ENCODE peak calls at places on chromosomes 3 and 15, in nine cellular contexts. D is hypothalamus; N is T-helper 9 cell; G is fibroblast of pulmonary artery; A is activated CD4-positive, alpha-beta T cell treated with anti-CD3 and anti-CD28 coated beads, Interleukin-2, amount 50 U/mL, for 48 hours; H is HTR-8/SVneo; X is occipital lobe; L is activated CD8-positive, alpha-beta memory T cell treated with anti-CD3 and anti-CD28 coated beads for 48 hours; K is GM12878. Q is an unnamed sample.

GRCh38 chr3:138173769-138174420 is 826 bp downstream of the DBR1 start:
- DNase-seq in D (no peak), N (no peak), G (no peak), A (no peak), H (no peak), X (no peak), L (no peak), K (no peak), Q (no peak)

GRCh38 chr3:70049761-70050160 is 50.2 kb downstream of the SAMMSON start:
- DNase-seq in D (no peak), N (no peak), G (peak), A (no peak), H (peak), X (no peak), L (no peak), K (no peak), Q (no peak)

GRCh38 chr15:32682569-32682968 is 35.2 kb upstream of the GREM1 start:
- DNase-seq in D (no peak), N (no peak), G (peak), A (no peak), H (no peak), X (no peak), L (no peak), K (no peak), Q (no peak)

GRCh38 chr15:50128266-50128665 is 9.2 kb upstream of the ATP8B4 start:
- DNase-seq in D (no peak), N (no peak), G (no peak), A (no peak), H (no peak), X (no peak), L (no peak), K (no peak), Q (peak)

GRCh38 chr3:128479558-128480086 is 12.9 kb upstream of the DNAJB8 start:
- DNase-seq in D (no peak), N (no peak), G (no peak), A (no peak), H (no peak), X (no peak), L (no peak), K (no peak), Q (no peak)

GRCh38 chr15:74783072-74783807 is 1.4 kb downstream of the CSK start:
- DNase-seq in D (no peak), N (no peak), G (peak), A (peak), H (no peak), X (no peak), L (no peak), K (no peak), Q (no peak)

GRCh38 chr3:146246493-146246892 is 4.4 kb downstream of the PLSCR4 start:
- DNase-seq in D (no peak), N (no peak), G (no peak), A (no peak), H (no peak), X (no peak), L (no peak), K (no peak), Q (no peak)

GRCh38 chr3:5290915-5291314 is 103.4 kb downstream of the EDEM1 start:
- DNase-seq in D (no peak), N (no peak), G (no peak), A (no peak), H (no peak), X (no peak), L (no peak), K (no peak), Q (no peak)

GRCh38 chr15:61390138-61390537 is 161.0 kb upstream of the RORA start:
- DNase-seq in D (no peak), N (no peak), G (no peak), A (no peak), H (no peak), X (no peak), L (no peak), K (no peak), Q (no peak)

GRCh38 chr3:133894334-133895207 is 1.1 kb downstream of the RAB6B start:
- DNase-seq in D (no peak), N (no peak), G (no peak), A (no peak), H (no peak), X (no peak), L (no peak), K (no peak), Q (peak)

GRCh38 chr3:184584001-184584891 is 22.7 kb downstream of the EPHB3 start:
- DNase-seq in D (no peak), N (no peak), G (no peak), A (no peak), H (no peak), X (no peak), L (no peak), K (no peak), Q (no peak)

GRCh38 chr15:45919806-45920205 is 285.0 kb downstream of the SQOR start:
- DNase-seq in D (no peak), N (no peak), G (peak), A (no peak), H (peak), X (no peak), L (no peak), K (no peak), Q (peak)

GRCh38 chr15:88243895-88244787 is 12.4 kb downstream of the NTRK3 start:
- DNase-seq in D (no peak), N (no peak), G (peak), A (peak), H (peak), X (no peak), L (no peak), K (no peak), Q (no peak)

GRCh38 chr15:72319360-72319984 is 485 bp downstream of the CELF6 start:
- DNase-seq in D (no peak), N (peak), G (peak), A (peak), H (peak), X (no peak), L (no peak), K (no peak), Q (peak)

GRCh38 chr3:124514681-124515080 is 215.6 kb upstream of the UMPS start:
- DNase-seq in D (no peak), N (no peak), G (no peak), A (no peak), H (no peak), X (no peak), L (no peak), K (no peak), Q (no peak)

GRCh38 chr3:27976933-27977332 is 254.8 kb upstream of the EOMES start:
- DNase-seq in D (no peak), N (no peak), G (peak), A (no peak), H (no peak), X (no peak), L (no peak), K (no peak), Q (no peak)

GRCh38 chr15:79872358-79873017 is 24.3 kb downstream of the MTHFS start:
- DNase-seq in D (no peak), N (peak), G (peak), A (peak), H (no peak), X (no peak), L (no peak), K (no peak), Q (peak)

GRCh38 chr3:187958432-187959003 is 195.4 kb upstream of the LPP start:
- DNase-seq in D (no peak), N (peak), G (no peak), A (peak), H (no peak), X (no peak), L (no peak), K (no peak), Q (no peak)

GRCh38 chr3:133490468-133491351 is 82.8 kb upstream of the CDV3 start:
- DNase-seq in D (no peak), N (peak), G (no peak), A (peak), H (no peak), X (no peak), L (peak), K (peak), Q (no peak)

GRCh38 chr3:134378384-134378783 is 4.1 kb upstream of the AMOTL2 start:
- DNase-seq in D (no peak), N (no peak), G (peak), A (peak), H (no peak), X (no peak), L (no peak), K (no peak), Q (peak)

GRCh38 chr15:60809375-60809774 is 330.4 kb upstream of the ICE2 start:
- DNase-seq in D (no peak), N (no peak), G (no peak), A (no peak), H (no peak), X (no peak), L (no peak), K (no peak), Q (no peak)

GRCh38 chr15:94080989-94081605 is 150.3 kb upstream of the MCTP2 start:
- DNase-seq in D (no peak), N (no peak), G (no peak), A (no peak), H (no peak), X (no peak), L (no peak), K (no peak), Q (no peak)

GRCh38 chr3:196638922-196639516 is 475 bp upstream of the NRROS start:
- DNase-seq in D (no peak), N (no peak), G (peak), A (no peak), H (no peak), X (no peak), L (no peak), K (no peak), Q (no peak)

GRCh38 chr15:88141490-88141889 is 115.0 kb downstream of the NTRK3 start:
- DNase-seq in D (no peak), N (no peak), G (no peak), A (no peak), H (no peak), X (no peak), L (no peak), K (no peak), Q (no peak)

GRCh38 chr15:39580630-39581500 is at the start of gene THBS1:
- DNase-seq in D (no peak), N (peak), G (peak), A (peak), H (peak), X (no peak), L (peak), K (no peak), Q (peak)

Q was measured in lower lobe of right lung.